ENCODE peak calls at places on chromosomes 5 and 9, in ten cellular contexts. F is neuronal stem cell, V is heart right ventricle, K is mesendoderm, A is uterus, X is dorsolateral prefrontal cortex, Z is fibroblast of mammary gland, W is GM06990, R is hepatocyte, N is neural progenitor cell. Y is an unnamed sample.

GRCh38 chr9:105712773-105713172 is 18.4 kb downstream of the TMEM38B start:
- DNase-seq in F (no peak), V (no peak), K (no peak), A (no peak), X (no peak), Z (no peak), W (no peak), R (no peak), N (no peak), Y (no peak)

GRCh38 chr5:32964246-32964645 is 253.1 kb downstream of the NPR3 start:
- DNase-seq in F (no peak), V (no peak), K (peak), A (no peak), X (no peak), Z (peak), W (no peak), R (no peak), N (no peak), Y (no peak)

GRCh38 chr5:161548472-161549094 is 2.1 kb upstream of the GABRB2 start:
- DNase-seq in F (peak), V (no peak), K (peak), A (no peak), X (no peak), Z (no peak), W (no peak), R (peak), N (peak), Y (no peak)

GRCh38 chr5:124372457-124372856 is 374.0 kb downstream of the ZNF608 start:
- DNase-seq in F (no peak), V (no peak), K (peak), A (peak), X (no peak), Z (no peak), W (no peak), R (no peak), N (peak), Y (no peak)

GRCh38 chr5:135517631-135518030 is 18.1 kb downstream of the NEUROG1 start:
- DNase-seq in F (no peak), V (no peak), K (no peak), A (no peak), X (no peak), Z (no peak), W (no peak), R (no peak), N (no peak), Y (no peak)

GRCh38 chr9:38622083-38622674 is 1.8 kb upstream of the ANKRD18A start:
- DNase-seq in F (peak), V (no peak), K (peak), A (no peak), X (no peak), Z (no peak), W (no peak), R (peak), N (peak), Y (no peak)

GRCh38 chr5:147436596-147436995 is 73.3 kb downstream of the DPYSL3 start:
- DNase-seq in F (no peak), V (no peak), K (no peak), A (no peak), X (no peak), Z (no peak), W (no peak), R (no peak), N (no peak), Y (no peak)

GRCh38 chr9:134971196-134971595 is 53.5 kb upstream of the FCN1 start:
- DNase-seq in F (no peak), V (no peak), K (no peak), A (no peak), X (no peak), Z (no peak), W (no peak), R (no peak), N (no peak), Y (no peak)

GRCh38 chr9:127876026-127876763 is 1.3 kb downstream of the AK1 start:
- DNase-seq in F (no peak), V (no peak), K (no peak), A (no peak), X (no peak), Z (no peak), W (no peak), R (no peak), N (no peak), Y (no peak)

GRCh38 chr5:150401376-150402201 is 11.1 kb downstream of the CD74 start:
- DNase-seq in F (no peak), V (no peak), K (no peak), A (no peak), X (no peak), Z (no peak), W (peak), R (no peak), N (no peak), Y (no peak)

GRCh38 chr5:67693956-67694564 is 497.5 kb upstream of the CD180 start:
- DNase-seq in F (no peak), V (peak), K (no peak), A (peak), X (no peak), Z (peak), W (no peak), R (peak), N (no peak), Y (peak)

GRCh38 chr5:87339986-87340385 is 72.3 kb downstream of the RASA1 start:
- DNase-seq in F (no peak), V (no peak), K (no peak), A (no peak), X (no peak), Z (no peak), W (no peak), R (no peak), N (no peak), Y (no peak)

GRCh38 chr9:130912932-130913598 is 16.5 kb upstream of the QRFP start:
- DNase-seq in F (no peak), V (no peak), K (no peak), A (no peak), X (no peak), Z (peak), W (no peak), R (no peak), N (peak), Y (peak)
- H3K4me3 ChIP-seq in F (no peak), V (no peak), K (no peak), A (no peak), X (no peak), Z (no peak), W (no peak), R (no peak), N (no peak), Y (no peak)

GRCh38 chr5:181173027-181173419 is 25.6 kb downstream of the OR2V2 start:
- DNase-seq in F (no peak), V (no peak), K (no peak), A (no peak), X (no peak), Z (peak), W (no peak), R (no peak), N (no peak), Y (no peak)
- H3K4me3 ChIP-seq in F (no peak), V (no peak), K (peak), A (no peak), X (no peak), Z (peak), W (peak), R (peak), N (peak), Y (no peak)

DNA sequence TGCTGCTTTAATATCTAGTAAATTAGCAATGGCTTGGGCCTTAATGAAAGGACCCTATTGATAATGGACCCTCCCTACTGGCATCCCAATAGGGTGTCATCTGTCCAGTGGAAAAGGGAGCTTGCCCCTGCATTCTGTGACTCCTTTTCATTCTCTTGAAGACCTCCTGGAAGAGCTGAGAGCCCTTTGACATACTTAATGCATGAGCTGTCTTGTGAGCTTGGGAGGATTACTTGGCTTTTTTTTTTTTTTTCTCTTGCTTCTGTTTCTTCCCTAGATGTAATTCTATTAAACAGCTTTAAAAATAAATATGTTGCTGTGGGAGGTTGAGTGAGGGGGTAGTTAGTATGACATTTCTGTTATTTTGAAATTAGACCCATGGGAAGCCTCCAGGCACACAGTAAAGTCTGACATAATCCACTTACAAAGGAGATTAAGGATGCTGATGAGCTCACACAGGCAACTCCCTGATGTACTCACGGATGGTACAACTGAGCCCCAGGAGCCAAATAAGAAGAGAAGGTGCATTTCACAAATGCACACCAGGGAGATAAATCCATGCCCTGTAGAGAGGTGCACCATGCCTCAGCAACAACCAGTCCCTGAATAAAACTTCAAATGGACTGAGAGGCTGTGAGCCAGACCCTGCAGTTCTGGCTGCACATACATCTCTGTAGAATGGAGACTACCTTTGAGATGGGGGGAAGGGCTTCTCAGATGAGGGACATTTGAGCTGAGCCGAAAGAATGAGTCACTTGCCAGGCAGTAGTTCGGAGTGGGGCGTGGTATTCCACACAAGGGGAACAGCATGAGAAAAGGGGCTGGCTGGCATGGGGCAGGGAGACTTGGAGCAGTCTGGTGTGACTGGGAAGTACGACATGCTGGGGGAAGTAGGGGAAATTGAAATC is 68.8 kb downstream of the ACTL7B start:
- DNase-seq in F (no peak), V (no peak), K (peak), A (no peak), X (no peak), Z (peak), W (no peak), R (peak), N (peak), Y (peak)
- H3K4me3 ChIP-seq in F (no peak), V (no peak), K (no peak), A (no peak), X (no peak), Z (no peak), W (no peak), R (no peak), N (peak), Y (no peak)

DNA sequence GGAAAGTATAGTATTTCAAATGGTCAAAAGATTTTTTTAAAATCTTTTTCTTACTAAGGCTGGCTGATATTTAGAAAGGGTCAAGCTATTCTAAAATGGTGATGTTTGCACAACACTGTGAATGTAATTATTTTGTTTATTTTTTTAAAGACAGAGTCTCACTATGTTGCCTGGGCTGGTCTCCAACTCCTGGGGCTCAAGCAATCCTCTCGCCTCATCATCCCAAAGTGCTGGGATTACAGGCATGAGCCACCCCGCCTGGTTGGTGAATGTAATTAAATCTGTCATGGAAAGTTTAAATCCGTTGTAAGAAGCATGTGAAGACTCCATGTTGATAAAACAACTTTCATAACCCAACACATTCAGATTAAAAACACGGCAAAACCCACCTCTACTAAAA is 2.6 kb downstream of the UBTD2 start:
- DNase-seq in F (no peak), V (no peak), K (no peak), A (no peak), X (no peak), Z (peak), W (no peak), R (no peak), N (no peak), Y (no peak)
- H3K4me3 ChIP-seq in F (peak), V (no peak), K (no peak), A (no peak), X (no peak), Z (peak), W (peak), R (no peak), N (peak), Y (no peak)

GRCh38 chr9:101029300-101030021 is 934 bp downstream of the PLPPR1 start:
- DNase-seq in F (peak), V (no peak), K (peak), A (no peak), X (peak), Z (no peak), W (no peak), R (peak), N (peak), Y (no peak)
- H3K4me3 ChIP-seq in F (peak), V (peak), K (peak), A (no peak), X (peak), Z (no peak), W (no peak), R (peak), N (peak), Y (peak)

GRCh38 chr9:74497750-74498615 is 848 bp downstream of the RORB start:
- DNase-seq in F (peak), V (no peak), K (peak), A (no peak), X (peak), Z (peak), W (peak), R (peak), N (peak), Y (no peak)
- H3K4me3 ChIP-seq in F (peak), V (peak), K (peak), A (peak), X (peak), Z (peak), W (peak), R (peak), N (peak), Y (peak)